ENCODE peak calls at places on chromosomes 4 and X, in ten cellular contexts. U, P, J, X, B, F, D, Q, A and S are unnamed samples.

GRCh38 chrX:32195611-32196010 is 1015.7 kb downstream of the DMD start:
- DNase-seq in U (no peak), P (no peak), J (no peak), X (no peak), B (no peak), F (no peak), D (no peak), Q (no peak), A (no peak), S (no peak)

GRCh38 chr4:150884625-150885024 is 130.5 kb downstream of the LRBA start:
- DNase-seq in U (no peak), P (no peak), J (no peak), X (no peak), B (no peak), F (no peak), D (no peak), Q (no peak), A (no peak), S (no peak)

GRCh38 chrX:134782796-134783195 is 124.5 kb upstream of the PLAC1 start:
- DNase-seq in U (no peak), P (no peak), J (no peak), X (no peak), B (no peak), F (no peak), D (no peak), Q (no peak), A (no peak), S (no peak)

GRCh38 chr4:138851626-138852443 is 163.7 kb upstream of the NOCT start:
- DNase-seq in U (no peak), P (no peak), J (no peak), X (no peak), B (no peak), F (no peak), D (no peak), Q (no peak), A (no peak), S (no peak)

GRCh38 chr4:123233409-123233808 is 163.2 kb upstream of the SPRY1 start:
- DNase-seq in U (no peak), P (no peak), J (no peak), X (no peak), B (no peak), F (no peak), D (no peak), Q (no peak), A (no peak), S (no peak)

GRCh38 chr4:54658321-54659093 is 750 bp downstream of the KIT start:
- DNase-seq in U (no peak), P (no peak), J (peak), X (peak), B (peak), F (peak), D (peak), Q (peak), A (peak), S (peak)

GRCh38 chr4:54781771-54782170 is 124.0 kb downstream of the KIT start:
- DNase-seq in U (no peak), P (no peak), J (no peak), X (no peak), B (no peak), F (peak), D (peak), Q (no peak), A (no peak), S (no peak)

GRCh38 chr4:122632396-122633143 is 11.7 kb upstream of the IL21 start:
- DNase-seq in U (no peak), P (no peak), J (no peak), X (no peak), B (no peak), F (no peak), D (no peak), Q (no peak), A (no peak), S (no peak)

GRCh38 chrX:143632625-143633387 is 3.1 kb downstream of the SLITRK4 start:
- DNase-seq in U (no peak), P (no peak), J (no peak), X (no peak), B (no peak), F (no peak), D (no peak), Q (no peak), A (no peak), S (no peak)

GRCh38 chr4:53592686-53593641 is 1.7 kb upstream of the LNX1 start:
- DNase-seq in U (no peak), P (peak), J (no peak), X (no peak), B (no peak), F (peak), D (peak), Q (peak), A (no peak), S (no peak)

GRCh38 chr4:168183717-168184571 is 91.6 kb downstream of the ANXA10 start:
- DNase-seq in U (no peak), P (no peak), J (no peak), X (no peak), B (no peak), F (no peak), D (no peak), Q (no peak), A (peak), S (peak)

DNA sequence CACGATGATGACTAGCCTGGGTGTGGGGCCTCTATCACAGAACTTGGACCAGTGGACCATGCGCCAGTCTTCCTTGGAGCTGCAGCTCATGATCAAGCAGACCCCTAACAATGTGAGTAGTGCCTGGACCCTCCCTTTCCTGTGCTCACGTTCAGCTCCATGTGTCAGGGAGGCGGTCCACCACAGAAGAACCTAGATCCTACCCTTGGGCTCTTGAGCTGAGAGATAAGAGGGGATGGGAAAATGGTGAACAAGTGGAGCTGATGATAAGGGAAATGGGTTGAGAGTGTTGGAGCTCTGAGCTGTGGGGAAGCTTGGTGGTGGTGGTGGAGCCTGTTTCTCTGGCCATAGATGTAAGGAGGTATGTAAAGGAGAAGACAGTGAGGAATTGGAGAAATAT is 13.1 kb downstream of the MED12 start:
- DNase-seq in U (no peak), P (no peak), J (no peak), X (no peak), B (no peak), F (no peak), D (no peak), Q (no peak), A (no peak), S (no peak)
- TF ChIP-seq POLR2AphosphoS5 in U (no peak), P (no peak), J (no peak), X (no peak), B (no peak), F (no peak), D (no peak), Q (no peak), A (no peak), S (no peak)

GRCh38 chr4:77156533-77156911 is 485 bp upstream of the CCNG2 start:
- DNase-seq in U (peak), P (peak), J (peak), X (peak), B (peak), F (peak), D (peak), Q (peak), A (peak), S (peak)
- TF ChIP-seq POLR2A in U (no peak), P (peak), J (no peak), X (peak), B (no peak), F (no peak), D (peak), Q (no peak), A (peak), S (peak)

GRCh38 chr4:176433983-176434382 is 114.2 kb downstream of the SPCS3 start:
- DNase-seq in U (no peak), P (no peak), J (no peak), X (no peak), B (no peak), F (no peak), D (no peak), Q (no peak), A (no peak), S (no peak)

GRCh38 chr4:176437756-176438155 is 118.0 kb downstream of the SPCS3 start:
- DNase-seq in U (no peak), P (no peak), J (no peak), X (no peak), B (no peak), F (no peak), D (no peak), Q (no peak), A (no peak), S (no peak)

GRCh38 chr4:176438401-176438800 is 118.6 kb downstream of the SPCS3 start:
- DNase-seq in U (no peak), P (no peak), J (no peak), X (no peak), B (no peak), F (no peak), D (no peak), Q (no peak), A (no peak), S (no peak)

GRCh38 chr4:176435891-176436499 is 116.2 kb downstream of the SPCS3 start:
- DNase-seq in U (no peak), P (no peak), J (no peak), X (no peak), B (no peak), F (no peak), D (no peak), Q (no peak), A (no peak), S (no peak)

GRCh38 chr4:176436500-176436973 is 116.8 kb downstream of the SPCS3 start:
- DNase-seq in U (no peak), P (no peak), J (no peak), X (no peak), B (no peak), F (no peak), D (no peak), Q (no peak), A (no peak), S (no peak)
- TF ChIP-seq POLR2AphosphoS5 in U (no peak), P (no peak), J (no peak), X (no peak), B (no peak), F (no peak), D (no peak), Q (no peak), A (no peak), S (no peak)

DNA sequence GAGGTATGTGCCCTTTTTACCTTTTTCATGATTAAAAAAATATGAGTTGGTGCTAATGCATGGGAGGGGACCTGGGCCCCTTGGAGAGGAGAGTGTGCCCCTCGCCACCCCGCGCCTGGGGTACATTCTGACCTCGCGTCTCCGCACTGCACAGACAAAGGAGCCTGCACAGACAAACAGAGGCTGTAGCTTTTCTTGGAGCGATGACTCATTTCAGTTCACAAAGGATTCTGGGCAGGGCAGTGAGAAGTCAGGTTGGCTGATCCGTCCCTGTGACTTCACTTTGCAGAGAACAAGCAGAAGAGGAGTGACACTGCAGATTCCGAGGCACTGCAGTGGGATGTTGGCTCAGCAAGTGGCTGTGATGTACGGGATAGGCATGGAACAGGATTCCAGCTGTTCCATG is 82.9 kb downstream of the STOX2 start:
- DNase-seq in U (peak), P (peak), J (no peak), X (no peak), B (no peak), F (peak), D (peak), Q (peak), A (peak), S (peak)
- TF ChIP-seq POLR2A in U (no peak), P (no peak), J (no peak), X (no peak), B (no peak), F (no peak), D (peak), Q (no peak), A (no peak), S (peak)